ENCODE peak calls at places on chromosomes 4 and X, in nine cellular contexts. One of them, this sample, is unnamed.

GRCh38 chrX:70033348-70033747 is 16.4 kb downstream of the AWAT2 start:
- DNase-seq in brain microvascular endothelial cell: peak
- DNase-seq in cardiac muscle cell: peak
- DNase-seq in PC-3: peak
- DNase-seq in Caco-2: peak
- DNase-seq in GM23338: peak
- DNase-seq in adrenal gland: no peak
- DNase-seq in heart right ventricle: peak
- DNase-seq in GM20000: peak
- DNase-seq in this sample: no peak

GRCh38 chr4:128682942-128683666 is 126.4 kb upstream of the JADE1 start:
- DNase-seq in brain microvascular endothelial cell: no peak
- DNase-seq in cardiac muscle cell: no peak
- DNase-seq in PC-3: no peak
- DNase-seq in Caco-2: no peak
- DNase-seq in GM23338: peak
- DNase-seq in adrenal gland: no peak
- DNase-seq in heart right ventricle: no peak
- DNase-seq in GM20000: no peak
- DNase-seq in this sample: no peak

GRCh38 chr4:186132577-186133277 is 28.2 kb downstream of the FAM149A start:
- DNase-seq in brain microvascular endothelial cell: peak
- DNase-seq in cardiac muscle cell: peak
- DNase-seq in PC-3: peak
- DNase-seq in Caco-2: peak
- DNase-seq in GM23338: peak
- DNase-seq in adrenal gland: no peak
- DNase-seq in heart right ventricle: no peak
- DNase-seq in GM20000: no peak
- DNase-seq in this sample: no peak

GRCh38 chr4:3715251-3716033 is 50.7 kb upstream of the ADRA2C start:
- DNase-seq in brain microvascular endothelial cell: no peak
- DNase-seq in cardiac muscle cell: no peak
- DNase-seq in PC-3: no peak
- DNase-seq in Caco-2: no peak
- DNase-seq in GM23338: no peak
- DNase-seq in adrenal gland: no peak
- DNase-seq in heart right ventricle: peak
- DNase-seq in GM20000: no peak
- DNase-seq in this sample: no peak

GRCh38 chrX:153974003-153974725 is 1.6 kb downstream of the TMEM187 start:
- DNase-seq in brain microvascular endothelial cell: no peak
- DNase-seq in cardiac muscle cell: no peak
- DNase-seq in PC-3: no peak
- DNase-seq in Caco-2: no peak
- DNase-seq in GM23338: no peak
- DNase-seq in adrenal gland: no peak
- DNase-seq in heart right ventricle: no peak
- DNase-seq in GM20000: no peak
- DNase-seq in this sample: no peak

GRCh38 chr4:2689825-2690700 is 66.1 kb downstream of the TNIP2 start:
- DNase-seq in brain microvascular endothelial cell: peak
- DNase-seq in cardiac muscle cell: no peak
- DNase-seq in PC-3: no peak
- DNase-seq in Caco-2: no peak
- DNase-seq in GM23338: no peak
- DNase-seq in adrenal gland: no peak
- DNase-seq in heart right ventricle: no peak
- DNase-seq in GM20000: peak
- DNase-seq in this sample: peak

GRCh38 chr4:55318135-55318534 is 27.9 kb upstream of the SRD5A3 start:
- DNase-seq in brain microvascular endothelial cell: no peak
- DNase-seq in cardiac muscle cell: no peak
- DNase-seq in PC-3: peak
- DNase-seq in Caco-2: no peak
- DNase-seq in GM23338: no peak
- DNase-seq in adrenal gland: no peak
- DNase-seq in heart right ventricle: no peak
- DNase-seq in GM20000: no peak
- DNase-seq in this sample: no peak

GRCh38 chr4:71377561-71377960 is 38.7 kb downstream of the SLC4A4 start:
- DNase-seq in brain microvascular endothelial cell: peak
- DNase-seq in cardiac muscle cell: no peak
- DNase-seq in PC-3: peak
- DNase-seq in Caco-2: no peak
- DNase-seq in GM23338: no peak
- DNase-seq in adrenal gland: no peak
- DNase-seq in heart right ventricle: no peak
- DNase-seq in GM20000: no peak
- DNase-seq in this sample: no peak

GRCh38 chrX:9466115-9466495 is 1.2 kb downstream of the TBL1X start:
- DNase-seq in brain microvascular endothelial cell: no peak
- DNase-seq in cardiac muscle cell: peak
- DNase-seq in PC-3: peak
- DNase-seq in Caco-2: peak
- DNase-seq in GM23338: peak
- DNase-seq in adrenal gland: peak
- DNase-seq in heart right ventricle: peak
- DNase-seq in GM20000: peak
- DNase-seq in this sample: no peak

GRCh38 chrX:107629533-107629909 is 1.2 kb downstream of the PRPS1 start:
- DNase-seq in brain microvascular endothelial cell: peak
- DNase-seq in cardiac muscle cell: peak
- DNase-seq in PC-3: peak
- DNase-seq in Caco-2: peak
- DNase-seq in GM23338: peak
- DNase-seq in adrenal gland: no peak
- DNase-seq in heart right ventricle: no peak
- DNase-seq in GM20000: no peak
- DNase-seq in this sample: peak
- TF ChIP-seq CTCF in brain microvascular endothelial cell: peak
- TF ChIP-seq CTCF in cardiac muscle cell: peak
- TF ChIP-seq CTCF in PC-3: peak
- TF ChIP-seq CTCF in Caco-2: peak
- TF ChIP-seq CTCF in GM23338: peak
- TF ChIP-seq CTCF in adrenal gland: no peak
- TF ChIP-seq CTCF in heart right ventricle: peak
- TF ChIP-seq CTCF in GM20000: no peak
- TF ChIP-seq CTCF in this sample: peak

GRCh38 chr4:33954759-33955158 is 2289.6 kb downstream of the ARAP2 start:
- DNase-seq in brain microvascular endothelial cell: no peak
- DNase-seq in cardiac muscle cell: no peak
- DNase-seq in PC-3: no peak
- DNase-seq in Caco-2: no peak
- DNase-seq in GM23338: no peak
- DNase-seq in adrenal gland: no peak
- DNase-seq in heart right ventricle: no peak
- DNase-seq in GM20000: no peak
- DNase-seq in this sample: no peak
- TF ChIP-seq CTCF in brain microvascular endothelial cell: no peak
- TF ChIP-seq CTCF in cardiac muscle cell: no peak
- TF ChIP-seq CTCF in PC-3: no peak
- TF ChIP-seq CTCF in Caco-2: no peak
- TF ChIP-seq CTCF in GM23338: no peak
- TF ChIP-seq CTCF in adrenal gland: no peak
- TF ChIP-seq CTCF in heart right ventricle: no peak
- TF ChIP-seq CTCF in GM20000: no peak
- TF ChIP-seq CTCF in this sample: no peak

DNA sequence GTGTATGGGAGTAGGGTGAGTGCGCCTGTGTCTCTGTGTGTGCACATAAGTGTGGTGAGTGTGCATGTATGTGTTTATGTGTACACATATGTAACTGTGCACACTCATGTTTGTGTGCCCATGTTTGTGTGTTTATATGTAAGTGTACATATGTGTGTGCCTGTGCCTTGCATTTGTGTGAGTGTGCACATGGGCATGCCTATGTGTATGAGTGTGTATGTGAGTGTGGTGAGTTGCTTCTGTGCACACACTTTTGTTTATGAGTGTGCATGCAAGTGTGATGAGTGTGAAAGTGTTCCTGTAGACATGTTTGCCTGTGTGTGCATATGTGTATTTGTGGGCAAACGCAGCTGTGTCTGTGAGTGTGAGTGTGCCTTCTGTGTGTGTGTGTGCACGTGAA is 7.2 kb downstream of the IL9R start:
- DNase-seq in brain microvascular endothelial cell: no peak
- DNase-seq in cardiac muscle cell: no peak
- DNase-seq in PC-3: no peak
- DNase-seq in Caco-2: no peak
- DNase-seq in GM23338: no peak
- DNase-seq in adrenal gland: no peak
- DNase-seq in heart right ventricle: no peak
- DNase-seq in GM20000: no peak
- DNase-seq in this sample: no peak
- TF ChIP-seq CTCF in brain microvascular endothelial cell: no peak
- TF ChIP-seq CTCF in cardiac muscle cell: no peak
- TF ChIP-seq CTCF in PC-3: no peak
- TF ChIP-seq CTCF in Caco-2: no peak
- TF ChIP-seq CTCF in GM23338: no peak
- TF ChIP-seq CTCF in adrenal gland: no peak
- TF ChIP-seq CTCF in heart right ventricle: no peak
- TF ChIP-seq CTCF in GM20000: no peak
- TF ChIP-seq CTCF in this sample: no peak

GRCh38 chr4:99594818-99595217 is 20.2 kb downstream of the MTTP start:
- DNase-seq in brain microvascular endothelial cell: no peak
- DNase-seq in cardiac muscle cell: no peak
- DNase-seq in PC-3: no peak
- DNase-seq in Caco-2: no peak
- DNase-seq in GM23338: no peak
- DNase-seq in adrenal gland: no peak
- DNase-seq in heart right ventricle: no peak
- DNase-seq in GM20000: no peak
- DNase-seq in this sample: no peak
- TF ChIP-seq CTCF in brain microvascular endothelial cell: no peak
- TF ChIP-seq CTCF in cardiac muscle cell: no peak
- TF ChIP-seq CTCF in PC-3: no peak
- TF ChIP-seq CTCF in Caco-2: no peak
- TF ChIP-seq CTCF in GM23338: no peak
- TF ChIP-seq CTCF in adrenal gland: no peak
- TF ChIP-seq CTCF in heart right ventricle: no peak
- TF ChIP-seq CTCF in GM20000: no peak
- TF ChIP-seq CTCF in this sample: no peak

GRCh38 chrX:11759461-11760311 is 1.6 kb downstream of the MSL3 start:
- DNase-seq in brain microvascular endothelial cell: peak
- DNase-seq in cardiac muscle cell: peak
- DNase-seq in PC-3: peak
- DNase-seq in Caco-2: peak
- DNase-seq in GM23338: peak
- DNase-seq in adrenal gland: peak
- DNase-seq in heart right ventricle: peak
- DNase-seq in GM20000: peak
- DNase-seq in this sample: peak
- TF ChIP-seq CTCF in brain microvascular endothelial cell: no peak
- TF ChIP-seq CTCF in cardiac muscle cell: no peak
- TF ChIP-seq CTCF in PC-3: no peak
- TF ChIP-seq CTCF in Caco-2: no peak
- TF ChIP-seq CTCF in GM23338: no peak
- TF ChIP-seq CTCF in adrenal gland: no peak
- TF ChIP-seq CTCF in heart right ventricle: no peak
- TF ChIP-seq CTCF in GM20000: no peak
- TF ChIP-seq CTCF in this sample: no peak

GRCh38 chr4:41359069-41359769 is 102.5 kb downstream of the UCHL1 start:
- DNase-seq in brain microvascular endothelial cell: no peak
- DNase-seq in cardiac muscle cell: no peak
- DNase-seq in PC-3: no peak
- DNase-seq in Caco-2: peak
- DNase-seq in GM23338: peak
- DNase-seq in adrenal gland: no peak
- DNase-seq in heart right ventricle: peak
- DNase-seq in GM20000: no peak
- DNase-seq in this sample: no peak
- TF ChIP-seq CTCF in brain microvascular endothelial cell: peak
- TF ChIP-seq CTCF in cardiac muscle cell: peak
- TF ChIP-seq CTCF in PC-3: peak
- TF ChIP-seq CTCF in Caco-2: no peak
- TF ChIP-seq CTCF in GM23338: peak
- TF ChIP-seq CTCF in adrenal gland: no peak
- TF ChIP-seq CTCF in heart right ventricle: no peak
- TF ChIP-seq CTCF in GM20000: no peak
- TF ChIP-seq CTCF in this sample: no peak

DNA sequence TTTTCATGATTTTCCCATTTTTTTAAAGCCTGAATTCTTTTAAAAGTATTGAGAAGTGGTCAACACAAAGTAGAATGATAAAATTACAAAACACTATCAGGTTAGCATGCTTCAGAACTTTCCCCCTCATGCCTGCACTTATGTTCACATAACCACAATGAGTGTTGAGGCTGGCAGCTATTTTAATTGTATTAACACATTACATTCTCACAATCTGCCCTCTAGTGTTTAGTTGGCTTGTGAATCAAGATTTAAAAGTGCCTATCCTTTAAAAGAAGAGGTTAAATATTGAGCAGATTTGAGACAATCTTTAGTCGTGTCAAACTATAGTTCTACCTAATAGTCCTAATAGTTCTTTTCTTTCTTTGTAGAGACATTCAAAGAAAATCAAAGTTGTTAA is 93.6 kb upstream of the NAP1L5 start:
- DNase-seq in brain microvascular endothelial cell: no peak
- DNase-seq in cardiac muscle cell: no peak
- DNase-seq in PC-3: peak
- DNase-seq in Caco-2: no peak
- DNase-seq in GM23338: peak
- DNase-seq in adrenal gland: no peak
- DNase-seq in heart right ventricle: no peak
- DNase-seq in GM20000: no peak
- DNase-seq in this sample: no peak
- TF ChIP-seq CTCF in brain microvascular endothelial cell: peak
- TF ChIP-seq CTCF in cardiac muscle cell: peak
- TF ChIP-seq CTCF in PC-3: peak
- TF ChIP-seq CTCF in Caco-2: peak
- TF ChIP-seq CTCF in GM23338: peak
- TF ChIP-seq CTCF in adrenal gland: no peak
- TF ChIP-seq CTCF in heart right ventricle: peak
- TF ChIP-seq CTCF in GM20000: no peak
- TF ChIP-seq CTCF in this sample: peak

DNA sequence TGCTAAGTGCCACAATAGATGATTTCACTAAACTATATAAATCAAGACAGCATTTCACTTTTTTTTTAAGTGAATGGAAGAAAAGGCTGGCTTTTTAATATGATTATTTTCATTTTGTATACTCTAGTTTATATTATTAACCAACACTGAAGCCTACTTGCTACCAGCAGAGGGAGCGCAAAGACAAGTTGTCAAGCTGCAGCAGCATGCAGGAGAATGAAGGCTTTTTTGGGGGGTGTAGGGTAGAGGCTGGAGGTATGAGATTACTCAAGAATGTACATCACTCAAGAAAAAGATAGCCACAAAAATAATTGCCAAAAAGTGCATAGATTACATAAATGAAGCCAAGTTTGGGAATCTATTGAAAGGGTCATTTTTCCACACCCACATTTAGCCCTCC is 519.5 kb downstream of the FGF13 start:
- DNase-seq in brain microvascular endothelial cell: peak
- DNase-seq in cardiac muscle cell: peak
- DNase-seq in PC-3: peak
- DNase-seq in Caco-2: peak
- DNase-seq in GM23338: peak
- DNase-seq in adrenal gland: no peak
- DNase-seq in heart right ventricle: no peak
- DNase-seq in GM20000: no peak
- DNase-seq in this sample: no peak
- TF ChIP-seq CTCF in brain microvascular endothelial cell: peak
- TF ChIP-seq CTCF in cardiac muscle cell: no peak
- TF ChIP-seq CTCF in PC-3: peak
- TF ChIP-seq CTCF in Caco-2: peak
- TF ChIP-seq CTCF in GM23338: peak
- TF ChIP-seq CTCF in adrenal gland: peak
- TF ChIP-seq CTCF in heart right ventricle: peak
- TF ChIP-seq CTCF in GM20000: no peak
- TF ChIP-seq CTCF in this sample: no peak

GRCh38 chrX:32116047-32116446 is 1044.2 kb upstream of the FTHL17 start:
- DNase-seq in brain microvascular endothelial cell: peak
- DNase-seq in cardiac muscle cell: no peak
- DNase-seq in PC-3: no peak
- DNase-seq in Caco-2: peak
- DNase-seq in GM23338: peak
- DNase-seq in adrenal gland: no peak
- DNase-seq in heart right ventricle: no peak
- DNase-seq in GM20000: no peak
- DNase-seq in this sample: no peak
- TF ChIP-seq CTCF in brain microvascular endothelial cell: peak
- TF ChIP-seq CTCF in cardiac muscle cell: no peak
- TF ChIP-seq CTCF in PC-3: no peak
- TF ChIP-seq CTCF in Caco-2: no peak
- TF ChIP-seq CTCF in GM23338: peak
- TF ChIP-seq CTCF in adrenal gland: no peak
- TF ChIP-seq CTCF in heart right ventricle: no peak
- TF ChIP-seq CTCF in GM20000: no peak
- TF ChIP-seq CTCF in this sample: no peak

This sample was measured in B cell.